ENCODE peak calls at places on chromosome 4, in seven cellular contexts. W is IMR-90, F is tibial nerve, Y is thyroid gland, J is suprapubic skin, E is adrenal gland, D is vagina. B is an unnamed sample.
A peak's percentile ranks its signal among the peaks of the same experiment; 100 is the strongest.

GRCh38 chr4:96598465-96598864 is 758.6 kb downstream of the PDHA2 start:
- DNase-seq in W (no peak), F (no peak), Y (peak; percentile 40), J (no peak), E (no peak), D (no peak), B (peak; percentile 71)

GRCh38 chr4:15001825-15002658 is at the start of gene CPEB2:
- DNase-seq in W (peak; percentile 97), F (peak; percentile 91), Y (peak; percentile 97), J (peak; percentile 97), E (peak; percentile 96), D (no peak), B (peak; percentile 97)

GRCh38 chr4:138235419-138235952 is 6.7 kb downstream of the SLC7A11 start:
- DNase-seq in W (peak; percentile 97), F (no peak), Y (no peak), J (no peak), E (no peak), D (no peak), B (no peak)

GRCh38 chr4:56641494-56642051 is 39.5 kb downstream of the HOPX start:
- DNase-seq in W (peak; percentile 98), F (no peak), Y (no peak), J (no peak), E (no peak), D (no peak), B (no peak)

GRCh38 chr4:19368800-19369199 is 882.9 kb upstream of the SLIT2 start:
- DNase-seq in W (no peak), F (no peak), Y (no peak), J (no peak), E (no peak), D (no peak), B (no peak)

GRCh38 chr4:148431401-148431800 is 10.8 kb downstream of the NR3C2 start:
- DNase-seq in W (no peak), F (no peak), Y (no peak), J (no peak), E (no peak), D (no peak), B (no peak)

GRCh38 chr4:141130947-141131545 is 2.2 kb downstream of the RNF150 start:
- DNase-seq in W (no peak), F (no peak), Y (no peak), J (no peak), E (no peak), D (no peak), B (no peak)

GRCh38 chr4:76821661-76822060 is 76.3 kb downstream of the SOWAHB start:
- DNase-seq in W (peak; percentile 78), F (no peak), Y (no peak), J (no peak), E (no peak), D (no peak), B (no peak)

GRCh38 chr4:181308476-181309170 is 934.6 kb upstream of the TENM3 start:
- DNase-seq in W (no peak), F (no peak), Y (peak; percentile 14), J (no peak), E (no peak), D (no peak), B (no peak)

GRCh38 chr4:118729287-118730286 is 44.4 kb downstream of the METTL14 start:
- DNase-seq in W (peak; percentile 92), F (no peak), Y (no peak), J (no peak), E (no peak), D (no peak), B (no peak)

GRCh38 chr4:38190717-38191178 is 230.6 kb downstream of the PTTG2 start:
- DNase-seq in W (peak; percentile 70), F (no peak), Y (no peak), J (no peak), E (no peak), D (no peak), B (no peak)

GRCh38 chr4:37666625-37667071 is 19.5 kb downstream of the RELL1 start:
- DNase-seq in W (peak; percentile 95), F (peak; percentile 65), Y (no peak), J (no peak), E (peak; percentile 47), D (no peak), B (peak; percentile 31)

GRCh38 chr4:78797777-78798284 is 21.7 kb downstream of the BMP2K start:
- DNase-seq in W (no peak), F (no peak), Y (no peak), J (no peak), E (no peak), D (no peak), B (no peak)

GRCh38 chr4:6250235-6250983 is 19.2 kb upstream of the WFS1 start:
- DNase-seq in W (peak; percentile 59), F (peak; percentile 75), Y (no peak), J (no peak), E (no peak), D (no peak), B (no peak)

GRCh38 chr4:80202190-80202711 is 4.9 kb downstream of the PRDM8 start:
- DNase-seq in W (peak; percentile 80), F (peak; percentile 78), Y (peak; percentile 66), J (peak; percentile 93), E (peak; percentile 64), D (no peak), B (peak; percentile 84)

GRCh38 chr4:98522603-98523395 is 135.6 kb downstream of the TSPAN5 start:
- DNase-seq in W (peak; percentile 92), F (no peak), Y (no peak), J (no peak), E (no peak), D (no peak), B (no peak)

GRCh38 chr4:183960021-183960420 is 54.9 kb downstream of the STOX2 start:
- DNase-seq in W (peak; percentile 72), F (peak; percentile 76), Y (peak; percentile 63), J (no peak), E (peak; percentile 54), D (no peak), B (peak; percentile 91)

GRCh38 chr4:7198440-7199128 is 6.2 kb downstream of the SORCS2 start:
- DNase-seq in W (no peak), F (no peak), Y (no peak), J (peak; percentile 70), E (no peak), D (peak; percentile 81), B (peak; percentile 12)

GRCh38 chr4:16843831-16844508 is 54.5 kb downstream of the LDB2 start:
- DNase-seq in W (peak; percentile 95), F (no peak), Y (no peak), J (no peak), E (no peak), D (no peak), B (no peak)

GRCh38 chr4:94758141-94758699 is 465 bp downstream of the BMPR1B start:
- DNase-seq in W (no peak), F (peak; percentile 33), Y (peak; percentile 30), J (no peak), E (peak; percentile 20), D (no peak), B (peak; percentile 56)

GRCh38 chr4:66688674-66689073 is 856.6 kb downstream of the CENPC start:
- DNase-seq in W (peak; percentile 9), F (no peak), Y (no peak), J (no peak), E (no peak), D (no peak), B (no peak)

GRCh38 chr4:174170091-174170490 is 113.4 kb downstream of the FBXO8 start:
- DNase-seq in W (no peak), F (no peak), Y (no peak), J (no peak), E (no peak), D (no peak), B (no peak)

GRCh38 chr4:116585240-116585639 is 500.1 kb downstream of the TRAM1L1 start:
- DNase-seq in W (no peak), F (no peak), Y (no peak), J (no peak), E (no peak), D (no peak), B (no peak)

GRCh38 chr4:133588306-133588705 is 439.2 kb downstream of the PCDH10 start:
- DNase-seq in W (no peak), F (no peak), Y (no peak), J (no peak), E (no peak), D (no peak), B (no peak)

GRCh38 chr4:186067757-186068385 is 1.1 kb upstream of the TLR3 start:
- DNase-seq in W (peak; percentile 19), F (peak; percentile 48), Y (peak; percentile 44), J (no peak), E (peak; percentile 74), D (no peak), B (peak; percentile 76)

GRCh38 chr4:70183168-70183939 is 12.2 kb upstream of the ODAM start:
- DNase-seq in W (peak; percentile 48), F (no peak), Y (no peak), J (no peak), E (no peak), D (no peak), B (peak; percentile 58)

DNA sequence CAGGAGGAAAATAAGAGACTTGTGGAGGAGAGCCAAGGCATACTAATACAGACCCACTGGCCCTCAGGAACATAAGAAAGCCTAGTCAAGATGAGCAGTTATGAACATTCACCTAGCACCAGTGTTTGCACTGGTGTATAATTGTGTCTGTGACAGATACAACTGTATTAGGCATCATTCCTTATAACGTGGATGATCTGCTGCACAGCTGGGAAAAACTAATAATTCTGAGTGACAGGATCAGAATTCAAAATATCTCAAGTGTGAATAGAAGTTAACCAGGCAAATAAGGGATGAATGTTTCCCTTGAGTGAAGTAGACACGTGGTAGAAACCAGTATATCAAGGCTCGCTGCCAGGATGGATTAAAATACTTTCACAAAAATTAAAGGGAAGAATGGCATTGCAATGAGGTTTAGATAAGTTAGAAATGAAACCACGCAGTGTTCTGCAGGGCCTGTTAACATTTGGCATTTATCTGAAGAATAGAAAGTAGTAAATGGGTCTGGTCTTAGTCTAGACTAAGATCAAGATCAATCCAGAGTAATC is 325.9 kb downstream of the EPHA5 start:
- DNase-seq in W (no peak), F (no peak), Y (no peak), J (no peak), E (no peak), D (no peak), B (no peak)
- TF ChIP-seq POLR2A in W (no peak), F (no peak), Y (no peak), J (no peak), E (no peak), D (no peak), B (no peak)

GRCh38 chr4:8442596-8443358 is 2.2 kb downstream of the TRMT44 start:
- DNase-seq in W (no peak), F (no peak), Y (no peak), J (no peak), E (no peak), D (no peak), B (no peak)
- H3K27me3 ChIP-seq in W (no peaks in the 10 kb centered on the region), F (no peaks in the 10 kb centered on the region), Y (no peaks in the 10 kb centered on the region), J (no peaks in the 10 kb centered on the region), E (no peaks in the 10 kb centered on the region), D (no peaks in the 10 kb centered on the region), B (no peaks in the 10 kb centered on the region)

DNA sequence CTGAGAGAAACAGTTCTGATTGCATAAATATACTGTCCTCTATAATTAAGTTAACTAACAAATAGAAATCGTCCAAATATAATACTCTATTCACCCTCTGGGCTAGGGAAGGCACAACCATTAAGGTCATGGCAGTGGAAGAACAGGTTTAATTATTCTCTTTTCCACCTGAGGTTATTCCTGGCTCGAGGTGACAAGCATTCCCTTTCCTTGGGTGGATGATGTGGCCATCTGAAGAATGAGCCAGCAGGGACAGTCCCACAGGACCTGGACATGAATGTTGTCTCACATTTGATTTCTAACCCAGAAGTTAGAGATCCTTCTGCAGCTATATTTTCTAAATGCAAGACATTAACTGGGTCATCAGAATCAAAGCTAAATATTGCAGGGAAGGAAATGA is 5.5 kb downstream of the IBSP start:
- DNase-seq in W (no peak), F (no peak), Y (no peak), J (no peak), E (no peak), D (no peak), B (no peak)
- TF ChIP-seq POLR2A in W (no peak), F (no peak), Y (no peak), J (no peak), E (no peak), D (no peak), B (no peak)

GRCh38 chr4:578451-579443 is 2.7 kb upstream of the TMEM271 start:
- DNase-seq in W (no peak), F (no peak), Y (no peak), J (no peak), E (no peak), D (no peak), B (no peak)
- H3K27me3 ChIP-seq in W (peaks cover 45% of the 10 kb centered on the region), F (peaks cover 50% of the 10 kb centered on the region), Y (peaks cover 12% of the 10 kb centered on the region), J (peaks cover 67% of the 10 kb centered on the region), E (peaks cover 35% of the 10 kb centered on the region), D (peaks cover 6% of the 10 kb centered on the region), B (no peaks in the 10 kb centered on the region)

B was measured in testis.